ENCODE peak calls at places on chromosome 17, in nine cellular contexts. U is activated T-helper 1 cell treated with anti-CD3 and anti-CD28 coated beads, Interleukin-2, amount 50 U/mL, for 16 hours; V is kidney tubule cell; Q is CD4-positive, alpha-beta T cell; T is GM13976; B is stimulated activated CD4-positive, alpha-beta T cell treated with anti-CD3 and anti-CD28 coated beads, Interleukin-4, amount 100 ng/mL, for 24 hours; P is CD8-positive, alpha-beta memory T cell; S is NCI-H510A treated with DMSO at 0.1 percent for 48 hours; E is ELR. L is an unnamed sample.

GRCh38 chr17:81020767-81021497 is 14.0 kb upstream of the BAIAP2 start:
- DNase-seq in V (no peak), P (no peak), E (no peak), U (no peak), T (no peak), S (no peak), Q (no peak), B (no peak), L (no peak)

GRCh38 chr17:75546181-75546580 is 20.7 kb downstream of the LLGL2 start:
- DNase-seq in B (no peak), P (no peak), U (no peak), E (no peak), V (no peak), Q (no peak), T (no peak), S (no peak), L (no peak)

GRCh38 chr17:78620099-78620498 is 42.9 kb upstream of the DNAH17 start:
- DNase-seq in P (no peak), Q (no peak), E (no peak), B (no peak), S (no peak), V (no peak), U (no peak), T (no peak), L (no peak)

GRCh38 chr17:78791840-78792709 is 10.0 kb upstream of the CYTH1 start:
- DNase-seq in B (no peak), E (no peak), P (no peak), U (no peak), V (no peak), S (no peak), T (no peak), Q (no peak), L (no peak)

GRCh38 chr17:34511931-34512330 is 67.5 kb upstream of the TMEM132E start:
- DNase-seq in U (no peak), E (no peak), T (no peak), V (no peak), B (no peak), S (no peak), P (no peak), Q (no peak), L (no peak)

GRCh38 chr17:79623786-79624657 is 13.2 kb upstream of the RBFOX3 start:
- DNase-seq in P (no peak), B (no peak), T (no peak), U (no peak), S (no peak), Q (no peak), E (no peak), V (no peak), L (no peak)

GRCh38 chr17:77527836-77528505 is 387.2 kb downstream of the SEC14L1 start:
- DNase-seq in S (no peak), U (no peak), E (no peak), V (no peak), B (no peak), Q (no peak), P (no peak), T (no peak), L (no peak)

GRCh38 chr17:51336112-51336822 is 75.9 kb downstream of the UTP18 start:
- DNase-seq in B (no peak), U (no peak), E (no peak), T (no peak), P (no peak), V (no peak), S (no peak), Q (no peak), L (no peak)

GRCh38 chr17:59827721-59828477 is 64.8 kb downstream of the TUBD1 start:
- DNase-seq in Q (no peak), B (peak), T (no peak), S (peak), E (no peak), P (no peak), V (peak), U (no peak), L (no peak)

L was measured in germinal center.